ENCODE peak calls at places on chromosomes 3 and 15, in seven cellular contexts. R is cardiac muscle cell, Y is colonic mucosa, V is GM23338, P is K562, L is body of pancreas, W is fibroblast of lung. X is an unnamed sample.
A peak's percentile ranks its signal among the peaks of the same experiment; 100 is the strongest.

GRCh38 chr3:181823716-181824115 is 112.0 kb downstream of the SOX2 start:
- DNase-seq in R (no peak), Y (no peak), V (no peak), P (no peak), L (no peak), W (no peak), X (no peak)

GRCh38 chr3:183244219-183244618 is 8.8 kb upstream of the B3GNT5 start:
- DNase-seq in R (peak; percentile 80), Y (peak; percentile 56), V (no peak), P (no peak), L (no peak), W (no peak), X (no peak)

GRCh38 chr15:70541511-70541910 is 221.8 kb downstream of the UACA start:
- DNase-seq in R (no peak), Y (no peak), V (no peak), P (no peak), L (no peak), W (no peak), X (no peak)

GRCh38 chr3:195040773-195041520 is 230.0 kb downstream of the XXYLT1 start:
- DNase-seq in R (no peak), Y (no peak), V (no peak), P (no peak), L (no peak), W (no peak), X (no peak)

GRCh38 chr3:73086071-73086494 is 24.6 kb downstream of the EBLN2 start:
- DNase-seq in R (peak; percentile 59), Y (peak; percentile 46), V (peak; percentile 60), P (peak; percentile 62), L (peak; percentile 55), W (peak; percentile 69), X (peak; percentile 60)

GRCh38 chr3:27900316-27900715 is 178.2 kb upstream of the EOMES start:
- DNase-seq in R (no peak), Y (no peak), V (no peak), P (no peak), L (no peak), W (no peak), X (no peak)

GRCh38 chr3:52406791-52407510 is 38.0 kb downstream of the SEMA3G start:
- DNase-seq in R (no peak), Y (no peak), V (no peak), P (no peak), L (no peak), W (no peak), X (no peak)

GRCh38 chr15:44550256-44550655 is 13.3 kb downstream of the EIF3J start:
- DNase-seq in R (peak; percentile 58), Y (no peak), V (no peak), P (no peak), L (no peak), W (peak; percentile 62), X (no peak)

GRCh38 chr3:151439652-151440125 is 21.2 kb downstream of the IGSF10 start:
- DNase-seq in R (peak; percentile 88), Y (peak; percentile 40), V (peak; percentile 69), P (peak; percentile 67), L (peak; percentile 26), W (peak; percentile 86), X (peak; percentile 38)

GRCh38 chr3:39193391-39193790 is 996 bp upstream of the XIRP1 start:
- DNase-seq in R (peak; percentile 20), Y (no peak), V (no peak), P (no peak), L (no peak), W (no peak), X (no peak)

GRCh38 chr3:197023998-197024651 is 5.5 kb downstream of the MELTF start:
- DNase-seq in R (no peak), Y (no peak), V (no peak), P (no peak), L (no peak), W (no peak), X (no peak)

GRCh38 chr3:197022405-197023231 is 7.0 kb downstream of the MELTF start:
- DNase-seq in R (no peak), Y (no peak), V (no peak), P (no peak), L (no peak), W (no peak), X (no peak)

GRCh38 chr3:197024881-197025735 is 4.5 kb downstream of the MELTF start:
- DNase-seq in R (no peak), Y (no peak), V (no peak), P (no peak), L (no peak), W (no peak), X (no peak)

GRCh38 chr3:197021729-197022404 is 7.8 kb downstream of the MELTF start:
- DNase-seq in R (no peak), Y (no peak), V (no peak), P (no peak), L (no peak), W (no peak), X (no peak)

GRCh38 chr3:197023241-197023997 is 6.2 kb downstream of the MELTF start:
- DNase-seq in R (no peak), Y (no peak), V (no peak), P (no peak), L (no peak), W (no peak), X (peak; percentile 36)
- H3K4me3 ChIP-seq in R (no peak overlapping the region), Y (no peak overlapping the region), V (no peak overlapping the region), P (no peak overlapping the region), L (no peak overlapping the region), W (no peak overlapping the region), X (peak overlapping the region; percentile 49)

GRCh38 chr3:63661242-63661641 is 8.8 kb downstream of the SNTN start:
- DNase-seq in R (peak; percentile 21), Y (no peak), V (peak; percentile 7), P (peak; percentile 2), L (no peak), W (peak; percentile 2), X (peak; percentile 11)
- TF ChIP-seq CTCF in R (peak; percentile 32), Y (no peak), V (peak; percentile 33), P (no peak), L (no peak), W (peak; percentile 28), X (peak; percentile 48)

GRCh38 chr15:78054518-78054917 is 23.0 kb downstream of the TBC1D2B start:
- DNase-seq in R (no peak), Y (no peak), V (no peak), P (no peak), L (no peak), W (no peak), X (no peak)
- H3K4me1 ChIP-seq in R (peaks cover 15% of the 10 kb centered on the region), Y (peaks cover 37% of the 10 kb centered on the region), V (peaks cover 39% of the 10 kb centered on the region), P (no peaks in the 10 kb centered on the region), L (peaks cover 72% of the 10 kb centered on the region), W (peaks cover 31% of the 10 kb centered on the region), X (peaks cover 15% of the 10 kb centered on the region)

GRCh38 chr3:66053009-66053782 is 14.5 kb upstream of the MAGI1 start:
- DNase-seq in R (peak; percentile 78), Y (no peak), V (no peak), P (no peak), L (peak; percentile 29), W (no peak), X (no peak)

GRCh38 chr3:66048051-66048395 is 9.3 kb upstream of the MAGI1 start:
- DNase-seq in R (peak; percentile 19), Y (no peak), V (no peak), P (no peak), L (no peak), W (no peak), X (no peak)

GRCh38 chr3:66041828-66042227 is 3.1 kb upstream of the MAGI1 start:
- DNase-seq in R (no peak), Y (no peak), V (no peak), P (no peak), L (no peak), W (peak; percentile 61), X (no peak)

DNA sequence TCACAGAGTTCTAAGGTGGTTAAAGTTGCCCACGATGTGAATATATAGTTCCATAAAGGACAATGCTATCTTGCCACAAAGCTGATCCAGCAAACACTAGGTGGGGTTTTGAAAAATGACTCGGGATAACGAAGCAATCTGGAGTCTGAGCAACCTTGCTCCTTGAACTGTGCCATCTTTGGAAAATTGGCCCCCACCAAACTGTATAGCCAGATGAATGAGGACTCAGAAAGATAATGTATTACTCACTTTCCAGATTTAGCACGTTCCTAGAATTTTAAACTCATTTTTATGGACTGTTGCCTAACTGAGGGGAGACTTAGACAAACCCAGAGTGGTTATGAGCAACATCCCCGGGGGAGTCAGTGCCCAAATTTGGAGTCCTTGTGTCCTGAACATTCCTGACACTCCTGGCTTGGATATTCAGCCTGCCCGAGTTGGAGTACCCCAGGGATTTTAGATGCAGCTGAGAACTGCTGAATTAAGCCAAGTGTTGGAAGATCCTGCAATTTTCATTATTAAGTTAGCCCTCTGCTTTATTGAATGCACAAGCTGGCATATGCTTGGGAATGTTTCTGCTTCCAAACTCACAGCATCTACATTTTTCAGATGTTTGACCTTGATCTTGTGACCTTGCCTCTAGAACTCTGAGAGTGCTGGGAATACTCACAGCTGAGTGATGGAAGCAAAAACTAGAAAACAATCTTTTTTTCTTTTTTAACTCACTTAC is 8.8 kb upstream of the MAGI1 start:
- DNase-seq in R (peak; percentile 92), Y (no peak), V (no peak), P (no peak), L (no peak), W (peak; percentile 64), X (no peak)
- H3K4me3 ChIP-seq in R (no peak overlapping the region), Y (no peak overlapping the region), V (no peak overlapping the region), P (no peak overlapping the region), L (no peak overlapping the region), W (no peak overlapping the region), X (no peak overlapping the region)

GRCh38 chr3:71217640-71218222 is 365.8 kb downstream of the FOXP1 start:
- DNase-seq in R (no peak), Y (no peak), V (peak; percentile 53), P (no peak), L (no peak), W (no peak), X (no peak)
- TF ChIP-seq CTCF in R (no peak), Y (no peak), V (no peak), P (no peak), L (no peak), W (no peak), X (no peak)

DNA sequence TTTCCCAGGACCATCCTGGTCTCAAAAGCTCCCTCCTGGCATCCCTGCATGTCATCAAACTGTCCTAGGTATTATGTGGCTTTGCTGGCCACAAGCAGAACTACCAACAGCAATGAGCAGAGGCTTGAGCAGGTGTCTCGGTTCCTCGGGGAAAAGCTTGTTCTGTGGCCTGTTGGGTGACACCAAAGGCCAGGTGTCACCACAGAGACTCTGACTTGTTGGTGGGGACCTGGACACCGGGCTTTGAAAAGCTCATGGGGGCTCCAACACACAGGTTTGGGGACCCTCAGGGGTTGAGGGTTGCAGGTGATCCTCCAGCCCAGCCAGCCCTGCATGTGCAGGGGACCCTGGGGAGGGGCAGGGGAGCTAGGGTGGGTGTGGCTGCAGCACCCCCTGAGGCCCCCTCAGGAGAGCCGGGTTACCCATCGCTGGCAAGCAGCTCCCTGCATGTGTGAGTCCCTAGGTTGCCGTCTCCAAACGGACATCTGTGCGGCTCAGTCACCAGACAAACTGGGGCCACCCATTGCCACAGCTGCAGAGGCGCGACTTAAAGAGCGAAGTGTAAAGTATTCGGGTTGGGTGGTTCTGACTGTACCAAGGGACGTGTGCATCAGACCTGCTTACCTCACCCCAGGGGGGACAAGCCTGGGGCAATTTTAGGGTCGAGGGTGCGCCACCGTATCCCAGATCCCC is 140.1 kb downstream of the CHSY1 start:
- DNase-seq in R (no peak), Y (no peak), V (no peak), P (no peak), L (no peak), W (no peak), X (no peak)
- H3K4me1 ChIP-seq in R (peaks cover 4% of the 10 kb centered on the region), Y (no peaks in the 10 kb centered on the region), V (no peaks in the 10 kb centered on the region), P (peaks cover 32% of the 10 kb centered on the region), L (no peaks in the 10 kb centered on the region), W (peaks cover 11% of the 10 kb centered on the region), X (peaks cover 17% of the 10 kb centered on the region)